ENCODE peak calls at places on chromosome 17, in four cellular contexts. One of them, this sample, is unnamed.

GRCh38 chr17:79814966-79815835 is 18.3 kb upstream of the CBX8 start:
- DNase-seq in hepatocyte: peak
- DNase-seq in lung: peak
- DNase-seq in activated B cell treated with CpG ODN at 0.5 μM for 24 hours: peak
- DNase-seq in this sample: no peak

GRCh38 chr17:49029841-49030240 is 32.7 kb downstream of the IGF2BP1 start:
- DNase-seq in hepatocyte: no peak
- DNase-seq in lung: no peak
- DNase-seq in activated B cell treated with CpG ODN at 0.5 μM for 24 hours: no peak
- DNase-seq in this sample: no peak

GRCh38 chr17:68061512-68062313 is 26.2 kb downstream of the KPNA2 start:
- DNase-seq in hepatocyte: no peak
- DNase-seq in lung: no peak
- DNase-seq in activated B cell treated with CpG ODN at 0.5 μM for 24 hours: no peak
- DNase-seq in this sample: no peak

GRCh38 chr17:77376795-77377751 is 236.3 kb downstream of the SEC14L1 start:
- DNase-seq in hepatocyte: peak
- DNase-seq in lung: peak
- DNase-seq in activated B cell treated with CpG ODN at 0.5 μM for 24 hours: no peak
- DNase-seq in this sample: no peak

GRCh38 chr17:37813753-37814152 is 68.9 kb upstream of the HNF1B start:
- DNase-seq in hepatocyte: no peak
- DNase-seq in lung: no peak
- DNase-seq in activated B cell treated with CpG ODN at 0.5 μM for 24 hours: no peak
- DNase-seq in this sample: no peak

GRCh38 chr17:62703776-62704380 is 76.4 kb downstream of the MRC2 start:
- DNase-seq in hepatocyte: peak
- DNase-seq in lung: peak
- DNase-seq in activated B cell treated with CpG ODN at 0.5 μM for 24 hours: peak
- DNase-seq in this sample: peak

GRCh38 chr17:52106638-52107261 is 51.8 kb downstream of the CA10 start:
- DNase-seq in hepatocyte: peak
- DNase-seq in lung: no peak
- DNase-seq in activated B cell treated with CpG ODN at 0.5 μM for 24 hours: no peak
- DNase-seq in this sample: no peak

GRCh38 chr17:71229036-71229435 is 891.8 kb upstream of the SOX9 start:
- DNase-seq in hepatocyte: no peak
- DNase-seq in lung: no peak
- DNase-seq in activated B cell treated with CpG ODN at 0.5 μM for 24 hours: no peak
- DNase-seq in this sample: no peak

GRCh38 chr17:30363715-30364202 is 15.0 kb upstream of the CPD start:
- DNase-seq in hepatocyte: no peak
- DNase-seq in lung: peak
- DNase-seq in activated B cell treated with CpG ODN at 0.5 μM for 24 hours: peak
- DNase-seq in this sample: peak

GRCh38 chr17:61408151-61409041 is 8.8 kb downstream of the TBX2 start:
- DNase-seq in hepatocyte: no peak
- DNase-seq in lung: no peak
- DNase-seq in activated B cell treated with CpG ODN at 0.5 μM for 24 hours: peak
- DNase-seq in this sample: peak

GRCh38 chr17:63786961-63787711 is 13.2 kb downstream of the DDX42 start:
- DNase-seq in hepatocyte: no peak
- DNase-seq in lung: no peak
- DNase-seq in activated B cell treated with CpG ODN at 0.5 μM for 24 hours: no peak
- DNase-seq in this sample: no peak

GRCh38 chr17:48841395-48841831 is 10.6 kb downstream of the CALCOCO2 start:
- DNase-seq in hepatocyte: no peak
- DNase-seq in lung: no peak
- DNase-seq in activated B cell treated with CpG ODN at 0.5 μM for 24 hours: no peak
- DNase-seq in this sample: no peak

GRCh38 chr17:50938821-50939541 is 72.8 kb upstream of the TOB1 start:
- DNase-seq in hepatocyte: no peak
- DNase-seq in lung: no peak
- DNase-seq in activated B cell treated with CpG ODN at 0.5 μM for 24 hours: no peak
- DNase-seq in this sample: no peak

GRCh38 chr17:156946-157345 is 19.6 kb downstream of the SCGB1C2 start:
- DNase-seq in hepatocyte: no peak
- DNase-seq in lung: no peak
- DNase-seq in activated B cell treated with CpG ODN at 0.5 μM for 24 hours: no peak
- DNase-seq in this sample: no peak

GRCh38 chr17:3040882-3041281 is 22.5 kb downstream of the OR1D5 start:
- DNase-seq in hepatocyte: no peak
- DNase-seq in lung: peak
- DNase-seq in activated B cell treated with CpG ODN at 0.5 μM for 24 hours: no peak
- DNase-seq in this sample: no peak
- TF ChIP-seq CTCF in hepatocyte: no peak
- TF ChIP-seq CTCF in lung: no peak
- TF ChIP-seq CTCF in activated B cell treated with CpG ODN at 0.5 μM for 24 hours: no peak
- TF ChIP-seq CTCF in this sample: no peak

GRCh38 chr17:35073991-35074627 is 10.6 kb upstream of the RFFL start:
- DNase-seq in hepatocyte: no peak
- DNase-seq in lung: no peak
- DNase-seq in activated B cell treated with CpG ODN at 0.5 μM for 24 hours: no peak
- DNase-seq in this sample: no peak

GRCh38 chr17:35076874-35077273 is 13.4 kb upstream of the RFFL start:
- DNase-seq in hepatocyte: no peak
- DNase-seq in lung: no peak
- DNase-seq in activated B cell treated with CpG ODN at 0.5 μM for 24 hours: no peak
- DNase-seq in this sample: no peak

GRCh38 chr17:35073183-35073790 is 9.8 kb upstream of the RFFL start:
- DNase-seq in hepatocyte: no peak
- DNase-seq in lung: no peak
- DNase-seq in activated B cell treated with CpG ODN at 0.5 μM for 24 hours: no peak
- DNase-seq in this sample: no peak

GRCh38 chr17:35079547-35079946 is 16.0 kb upstream of the RFFL start:
- DNase-seq in hepatocyte: peak
- DNase-seq in lung: no peak
- DNase-seq in activated B cell treated with CpG ODN at 0.5 μM for 24 hours: no peak
- DNase-seq in this sample: no peak

GRCh38 chr17:35074711-35075707 is 11.5 kb upstream of the RFFL start:
- DNase-seq in hepatocyte: no peak
- DNase-seq in lung: no peak
- DNase-seq in activated B cell treated with CpG ODN at 0.5 μM for 24 hours: no peak
- DNase-seq in this sample: no peak
- TF ChIP-seq CTCF in hepatocyte: no peak
- TF ChIP-seq CTCF in lung: no peak
- TF ChIP-seq CTCF in activated B cell treated with CpG ODN at 0.5 μM for 24 hours: no peak
- TF ChIP-seq CTCF in this sample: no peak

DNA sequence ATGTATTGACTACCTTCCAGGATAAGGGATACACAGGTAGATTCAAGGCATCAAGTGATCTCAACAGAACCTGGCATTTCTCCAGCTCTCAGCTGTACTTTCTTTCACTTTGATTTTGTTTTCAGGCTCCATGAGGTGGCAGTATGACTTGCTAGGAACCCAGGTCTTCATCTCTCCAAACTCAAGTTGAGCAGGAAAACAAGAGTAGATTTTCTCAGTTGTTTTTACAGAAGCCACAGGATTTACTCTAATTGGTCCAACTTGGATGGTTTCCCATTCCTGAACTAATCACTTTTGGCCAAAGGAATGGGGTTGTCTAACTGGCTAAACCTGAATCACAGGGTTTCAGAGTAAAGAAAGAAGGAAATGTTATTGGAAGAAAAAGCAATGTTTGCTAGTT is 146.6 kb downstream of the TRIM37 start:
- DNase-seq in hepatocyte: peak
- DNase-seq in lung: peak
- DNase-seq in activated B cell treated with CpG ODN at 0.5 μM for 24 hours: no peak
- DNase-seq in this sample: no peak
- TF ChIP-seq CTCF in hepatocyte: peak
- TF ChIP-seq CTCF in lung: no peak
- TF ChIP-seq CTCF in activated B cell treated with CpG ODN at 0.5 μM for 24 hours: no peak
- TF ChIP-seq CTCF in this sample: no peak

GRCh38 chr17:73196500-73196899 is 3.6 kb downstream of the COG1 start:
- DNase-seq in hepatocyte: peak
- DNase-seq in lung: no peak
- DNase-seq in activated B cell treated with CpG ODN at 0.5 μM for 24 hours: no peak
- DNase-seq in this sample: no peak
- TF ChIP-seq CTCF in hepatocyte: peak
- TF ChIP-seq CTCF in lung: no peak
- TF ChIP-seq CTCF in activated B cell treated with CpG ODN at 0.5 μM for 24 hours: no peak
- TF ChIP-seq CTCF in this sample: no peak

GRCh38 chr17:75773808-75774470 is 8.9 kb upstream of the GALK1 start:
- DNase-seq in hepatocyte: peak
- DNase-seq in lung: no peak
- DNase-seq in activated B cell treated with CpG ODN at 0.5 μM for 24 hours: peak
- DNase-seq in this sample: no peak
- TF ChIP-seq CTCF in hepatocyte: no peak
- TF ChIP-seq CTCF in lung: no peak
- TF ChIP-seq CTCF in activated B cell treated with CpG ODN at 0.5 μM for 24 hours: no peak
- TF ChIP-seq CTCF in this sample: no peak

GRCh38 chr17:4017377-4017776 is 53.1 kb upstream of the ATP2A3 start:
- DNase-seq in hepatocyte: no peak
- DNase-seq in lung: no peak
- DNase-seq in activated B cell treated with CpG ODN at 0.5 μM for 24 hours: no peak
- DNase-seq in this sample: no peak
- TF ChIP-seq CTCF in hepatocyte: no peak
- TF ChIP-seq CTCF in lung: no peak
- TF ChIP-seq CTCF in activated B cell treated with CpG ODN at 0.5 μM for 24 hours: no peak
- TF ChIP-seq CTCF in this sample: no peak

DNA sequence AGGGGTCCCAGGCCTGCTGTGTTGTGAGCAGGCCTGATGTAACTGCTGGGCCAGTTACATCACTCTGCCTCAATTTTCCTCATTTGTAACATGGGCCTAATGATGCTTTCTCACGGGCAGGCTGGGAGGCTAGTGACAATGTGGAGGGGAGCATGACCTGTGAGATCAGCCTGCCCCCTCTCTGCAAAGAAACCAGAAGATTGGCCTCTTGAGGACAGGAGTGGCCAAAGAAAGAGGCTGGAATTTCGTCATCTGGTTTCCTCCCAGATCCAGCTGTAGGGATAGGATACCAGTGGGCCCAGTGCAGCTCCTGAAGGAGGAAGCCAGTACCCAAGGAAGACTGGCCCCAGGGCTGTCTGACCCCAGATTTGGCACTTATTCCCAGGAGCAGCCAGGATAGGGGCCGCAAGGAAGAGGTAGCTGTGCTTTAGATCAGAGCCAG is 615 bp upstream of the SREBF1 start:
- DNase-seq in hepatocyte: peak
- DNase-seq in lung: peak
- DNase-seq in activated B cell treated with CpG ODN at 0.5 μM for 24 hours: no peak
- DNase-seq in this sample: no peak
- TF ChIP-seq CTCF in hepatocyte: no peak
- TF ChIP-seq CTCF in lung: no peak
- TF ChIP-seq CTCF in activated B cell treated with CpG ODN at 0.5 μM for 24 hours: no peak
- TF ChIP-seq CTCF in this sample: no peak

GRCh38 chr17:7435676-7436555 is 681 bp downstream of the TMEM102 start:
- DNase-seq in hepatocyte: peak
- DNase-seq in lung: peak
- DNase-seq in activated B cell treated with CpG ODN at 0.5 μM for 24 hours: peak
- DNase-seq in this sample: peak
- TF ChIP-seq CTCF in hepatocyte: peak
- TF ChIP-seq CTCF in lung: no peak
- TF ChIP-seq CTCF in activated B cell treated with CpG ODN at 0.5 μM for 24 hours: no peak
- TF ChIP-seq CTCF in this sample: peak